ENCODE peak calls at places on chromosomes 16 and 17, in seven cellular contexts. One of them, this sample, is unnamed.

GRCh38 chr17:7969434-7969833 is 33.0 kb upstream of the GUCY2D start:
- DNase-seq in fibroblast of the aortic adventitia: peak
- DNase-seq in ascending aorta: no peak
- DNase-seq in fibroblast of lung: peak
- DNase-seq in foreskin fibroblast: peak
- DNase-seq in colonic mucosa: no peak
- DNase-seq in Peyer's patch: no peak
- DNase-seq in this sample: no peak

GRCh38 chr17:61595418-61595817 is 4.4 kb upstream of the NACA2 start:
- DNase-seq in colonic mucosa: no peak
- DNase-seq in fibroblast of the aortic adventitia: no peak
- DNase-seq in foreskin fibroblast: no peak
- DNase-seq in fibroblast of lung: no peak
- DNase-seq in Peyer's patch: no peak
- DNase-seq in ascending aorta: no peak
- DNase-seq in this sample: no peak

GRCh38 chr17:21036361-21036881 is 6.4 kb downstream of the USP22 start:
- DNase-seq in fibroblast of lung: no peak
- DNase-seq in foreskin fibroblast: peak
- DNase-seq in colonic mucosa: no peak
- DNase-seq in ascending aorta: no peak
- DNase-seq in Peyer's patch: no peak
- DNase-seq in fibroblast of the aortic adventitia: no peak
- DNase-seq in this sample: no peak

GRCh38 chr16:75648265-75649076 is 898 bp downstream of the TERF2IP start:
- DNase-seq in ascending aorta: peak
- DNase-seq in fibroblast of the aortic adventitia: peak
- DNase-seq in Peyer's patch: peak
- DNase-seq in fibroblast of lung: peak
- DNase-seq in colonic mucosa: peak
- DNase-seq in foreskin fibroblast: peak
- DNase-seq in this sample: no peak

GRCh38 chr17:79127534-79128135 is 53.0 kb downstream of the ENGASE start:
- DNase-seq in fibroblast of lung: no peak
- DNase-seq in Peyer's patch: no peak
- DNase-seq in colonic mucosa: no peak
- DNase-seq in fibroblast of the aortic adventitia: no peak
- DNase-seq in ascending aorta: no peak
- DNase-seq in foreskin fibroblast: no peak
- DNase-seq in this sample: no peak

GRCh38 chr16:89420204-89420603 is 70.2 kb downstream of the ANKRD11 start:
- DNase-seq in ascending aorta: no peak
- DNase-seq in fibroblast of the aortic adventitia: no peak
- DNase-seq in foreskin fibroblast: no peak
- DNase-seq in Peyer's patch: no peak
- DNase-seq in colonic mucosa: no peak
- DNase-seq in fibroblast of lung: no peak
- DNase-seq in this sample: no peak

GRCh38 chr16:89506791-89507191 is 1.4 kb upstream of the SPG7 start:
- DNase-seq in ascending aorta: no peak
- DNase-seq in fibroblast of lung: no peak
- DNase-seq in Peyer's patch: no peak
- DNase-seq in colonic mucosa: no peak
- DNase-seq in fibroblast of the aortic adventitia: no peak
- DNase-seq in foreskin fibroblast: peak
- DNase-seq in this sample: no peak

GRCh38 chr17:36209575-36209974 is 1.3 kb upstream of the CCL4L2 start:
- DNase-seq in ascending aorta: no peak
- DNase-seq in Peyer's patch: no peak
- DNase-seq in colonic mucosa: no peak
- DNase-seq in foreskin fibroblast: no peak
- DNase-seq in fibroblast of lung: no peak
- DNase-seq in fibroblast of the aortic adventitia: no peak
- DNase-seq in this sample: no peak

DNA sequence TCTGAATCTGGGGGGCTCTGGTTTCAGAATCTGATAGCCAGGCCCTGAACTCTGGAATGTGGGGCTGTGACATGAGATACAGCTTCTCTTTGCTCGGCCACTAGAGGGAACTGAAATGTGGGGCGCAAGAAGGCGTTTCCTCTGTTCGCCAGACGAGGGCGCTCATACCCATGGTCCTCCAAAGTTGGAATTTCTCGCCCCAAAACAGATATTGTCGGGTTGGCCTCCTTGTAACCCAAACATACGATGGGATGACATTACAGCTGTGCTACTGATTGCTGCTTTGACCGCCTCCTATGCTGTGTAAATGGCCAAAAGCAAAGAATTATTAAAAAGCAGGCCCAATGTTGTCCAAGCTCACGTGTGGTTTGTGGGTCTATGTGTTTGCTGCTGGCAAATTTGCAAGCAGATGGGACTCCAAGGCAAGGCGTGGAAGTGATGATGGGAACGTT is 13.1 kb upstream of the MSI2 start:
- DNase-seq in foreskin fibroblast: peak
- DNase-seq in colonic mucosa: peak
- DNase-seq in Peyer's patch: peak
- DNase-seq in fibroblast of the aortic adventitia: peak
- DNase-seq in fibroblast of lung: peak
- DNase-seq in ascending aorta: no peak
- DNase-seq in this sample: no peak
- TF ChIP-seq CTCF in foreskin fibroblast: peak
- TF ChIP-seq CTCF in colonic mucosa: peak
- TF ChIP-seq CTCF in Peyer's patch: peak
- TF ChIP-seq CTCF in fibroblast of the aortic adventitia: peak
- TF ChIP-seq CTCF in fibroblast of lung: peak
- TF ChIP-seq CTCF in ascending aorta: peak
- TF ChIP-seq CTCF in this sample: peak

GRCh38 chr16:76535-77272 is 1.3 kb upstream of the MPG start:
- DNase-seq in fibroblast of lung: peak
- DNase-seq in fibroblast of the aortic adventitia: peak
- DNase-seq in foreskin fibroblast: peak
- DNase-seq in Peyer's patch: peak
- DNase-seq in ascending aorta: peak
- DNase-seq in colonic mucosa: peak
- DNase-seq in this sample: no peak
- H3K4me3 ChIP-seq in fibroblast of lung: peak
- H3K4me3 ChIP-seq in fibroblast of the aortic adventitia: peak
- H3K4me3 ChIP-seq in foreskin fibroblast: peak
- H3K4me3 ChIP-seq in Peyer's patch: peak
- H3K4me3 ChIP-seq in ascending aorta: peak
- H3K4me3 ChIP-seq in colonic mucosa: peak
- H3K4me3 ChIP-seq in this sample: no peak

GRCh38 chr16:14202697-14203096 is 131.6 kb downstream of the MRTFB start:
- DNase-seq in Peyer's patch: no peak
- DNase-seq in fibroblast of the aortic adventitia: peak
- DNase-seq in ascending aorta: no peak
- DNase-seq in foreskin fibroblast: peak
- DNase-seq in colonic mucosa: no peak
- DNase-seq in fibroblast of lung: peak
- DNase-seq in this sample: no peak
- TF ChIP-seq CTCF in Peyer's patch: peak
- TF ChIP-seq CTCF in fibroblast of the aortic adventitia: peak
- TF ChIP-seq CTCF in ascending aorta: no peak
- TF ChIP-seq CTCF in foreskin fibroblast: no peak
- TF ChIP-seq CTCF in colonic mucosa: peak
- TF ChIP-seq CTCF in fibroblast of lung: no peak
- TF ChIP-seq CTCF in this sample: peak

GRCh38 chr17:29150191-29150590 is 30.0 kb downstream of the MYO18A start:
- DNase-seq in Peyer's patch: peak
- DNase-seq in fibroblast of lung: no peak
- DNase-seq in fibroblast of the aortic adventitia: no peak
- DNase-seq in colonic mucosa: no peak
- DNase-seq in foreskin fibroblast: no peak
- DNase-seq in ascending aorta: no peak
- DNase-seq in this sample: no peak

GRCh38 chr17:29148790-29149430 is 31.3 kb downstream of the MYO18A start:
- DNase-seq in ascending aorta: peak
- DNase-seq in fibroblast of lung: peak
- DNase-seq in Peyer's patch: peak
- DNase-seq in colonic mucosa: peak
- DNase-seq in fibroblast of the aortic adventitia: peak
- DNase-seq in foreskin fibroblast: peak
- DNase-seq in this sample: peak

GRCh38 chr17:29147682-29148081 is 32.5 kb downstream of the MYO18A start:
- DNase-seq in Peyer's patch: no peak
- DNase-seq in fibroblast of the aortic adventitia: no peak
- DNase-seq in fibroblast of lung: no peak
- DNase-seq in foreskin fibroblast: no peak
- DNase-seq in ascending aorta: no peak
- DNase-seq in colonic mucosa: no peak
- DNase-seq in this sample: no peak

GRCh38 chr17:29148257-29148789 is 31.9 kb downstream of the MYO18A start:
- DNase-seq in fibroblast of lung: no peak
- DNase-seq in colonic mucosa: no peak
- DNase-seq in ascending aorta: no peak
- DNase-seq in fibroblast of the aortic adventitia: no peak
- DNase-seq in Peyer's patch: no peak
- DNase-seq in foreskin fibroblast: no peak
- DNase-seq in this sample: no peak

DNA sequence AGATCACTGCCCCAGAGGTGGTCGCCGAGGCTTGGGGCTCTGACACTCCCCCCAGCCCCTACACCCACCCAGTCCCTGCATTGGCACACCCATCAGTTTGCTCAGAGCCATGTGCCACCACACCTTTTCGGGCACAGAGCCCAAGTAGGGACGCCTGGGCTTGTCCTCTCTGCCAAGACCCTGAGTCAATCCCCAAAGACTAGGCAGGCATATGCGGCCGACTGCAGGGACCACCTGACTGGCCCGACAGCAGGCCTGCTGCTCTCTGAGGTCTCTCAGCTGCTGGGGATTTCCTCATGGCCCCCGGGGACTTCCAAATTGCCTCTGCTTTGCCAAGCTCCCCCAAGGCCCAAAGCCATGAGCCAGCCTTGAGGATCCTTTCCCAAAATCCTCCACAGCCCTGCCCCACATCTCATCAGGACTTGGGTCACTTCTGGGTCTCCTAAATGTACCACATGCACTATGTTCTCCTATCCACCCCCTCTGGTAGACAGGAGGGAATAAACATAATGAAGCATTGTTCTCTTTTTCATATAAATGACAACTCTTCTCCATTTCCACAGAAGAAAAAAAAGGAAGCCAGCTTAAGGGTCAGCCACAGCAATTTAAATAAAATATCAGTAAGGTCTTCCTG is 30.6 kb downstream of the MYO18A start:
- DNase-seq in colonic mucosa: peak
- DNase-seq in fibroblast of lung: no peak
- DNase-seq in ascending aorta: no peak
- DNase-seq in fibroblast of the aortic adventitia: peak
- DNase-seq in Peyer's patch: peak
- DNase-seq in foreskin fibroblast: no peak
- DNase-seq in this sample: no peak
- H3K4me3 ChIP-seq in colonic mucosa: peak
- H3K4me3 ChIP-seq in fibroblast of lung: peak
- H3K4me3 ChIP-seq in ascending aorta: peak
- H3K4me3 ChIP-seq in fibroblast of the aortic adventitia: peak
- H3K4me3 ChIP-seq in Peyer's patch: peak
- H3K4me3 ChIP-seq in foreskin fibroblast: peak
- H3K4me3 ChIP-seq in this sample: peak

DNA sequence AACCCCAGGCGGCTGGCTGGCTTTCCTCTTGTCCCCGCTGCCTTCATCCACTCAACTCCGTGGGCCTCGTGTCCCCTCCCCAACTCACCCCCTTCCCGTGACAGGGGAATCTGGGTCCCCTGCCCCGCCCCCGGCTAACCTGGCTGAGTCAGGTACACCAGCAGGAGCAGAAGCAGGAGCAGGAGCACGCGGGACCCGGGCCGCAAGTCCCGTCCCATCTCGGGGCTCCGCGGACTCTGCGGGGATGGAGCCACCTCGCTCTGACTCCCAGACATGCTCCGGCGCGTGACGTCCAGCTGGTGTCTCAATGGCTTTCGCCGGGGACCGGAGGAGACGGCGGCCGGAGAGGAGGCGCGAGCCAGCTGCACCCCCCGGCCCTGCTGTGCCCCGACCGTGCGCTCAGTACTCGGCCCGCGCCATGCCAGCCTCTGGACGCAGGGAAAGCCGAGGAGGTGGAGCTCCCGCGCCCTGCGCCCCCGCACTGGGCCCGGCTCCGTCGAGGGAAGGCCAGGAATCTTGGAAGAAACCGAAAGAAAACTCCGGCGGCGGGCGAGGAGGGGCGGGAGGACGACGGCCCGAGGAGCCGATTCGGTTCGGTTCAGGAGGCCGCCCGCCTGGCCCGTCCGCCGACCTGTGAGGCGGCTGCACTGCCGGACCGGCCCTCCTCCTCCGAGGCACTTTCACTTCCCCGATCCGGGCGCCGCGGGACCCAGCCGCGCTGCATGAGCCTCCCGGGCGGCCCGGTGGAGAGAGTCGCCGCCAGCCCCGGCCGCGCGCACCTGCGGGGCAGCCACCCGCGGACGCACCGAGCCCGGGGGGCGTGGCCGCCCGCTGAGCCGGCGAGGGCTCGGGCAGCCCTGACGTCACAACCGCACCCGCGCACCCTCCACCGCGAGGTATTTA is at the start of the genes CXCL16 and ZMYND15:
- DNase-seq in fibroblast of lung: peak
- DNase-seq in ascending aorta: no peak
- DNase-seq in fibroblast of the aortic adventitia: peak
- DNase-seq in colonic mucosa: peak
- DNase-seq in foreskin fibroblast: peak
- DNase-seq in Peyer's patch: peak
- DNase-seq in this sample: no peak
- TF ChIP-seq CTCF in fibroblast of lung: no peak
- TF ChIP-seq CTCF in ascending aorta: no peak
- TF ChIP-seq CTCF in fibroblast of the aortic adventitia: no peak
- TF ChIP-seq CTCF in colonic mucosa: no peak
- TF ChIP-seq CTCF in foreskin fibroblast: no peak
- TF ChIP-seq CTCF in Peyer's patch: no peak
- TF ChIP-seq CTCF in this sample: no peak

GRCh38 chr16:28537076-28537475 is 1.7 kb downstream of the NUPR1 start:
- DNase-seq in fibroblast of the aortic adventitia: no peak
- DNase-seq in Peyer's patch: no peak
- DNase-seq in fibroblast of lung: no peak
- DNase-seq in colonic mucosa: no peak
- DNase-seq in foreskin fibroblast: no peak
- DNase-seq in ascending aorta: no peak
- DNase-seq in this sample: no peak
- H3K4me3 ChIP-seq in fibroblast of the aortic adventitia: peak
- H3K4me3 ChIP-seq in Peyer's patch: peak
- H3K4me3 ChIP-seq in fibroblast of lung: peak
- H3K4me3 ChIP-seq in colonic mucosa: peak
- H3K4me3 ChIP-seq in foreskin fibroblast: peak
- H3K4me3 ChIP-seq in ascending aorta: peak
- H3K4me3 ChIP-seq in this sample: no peak

DNA sequence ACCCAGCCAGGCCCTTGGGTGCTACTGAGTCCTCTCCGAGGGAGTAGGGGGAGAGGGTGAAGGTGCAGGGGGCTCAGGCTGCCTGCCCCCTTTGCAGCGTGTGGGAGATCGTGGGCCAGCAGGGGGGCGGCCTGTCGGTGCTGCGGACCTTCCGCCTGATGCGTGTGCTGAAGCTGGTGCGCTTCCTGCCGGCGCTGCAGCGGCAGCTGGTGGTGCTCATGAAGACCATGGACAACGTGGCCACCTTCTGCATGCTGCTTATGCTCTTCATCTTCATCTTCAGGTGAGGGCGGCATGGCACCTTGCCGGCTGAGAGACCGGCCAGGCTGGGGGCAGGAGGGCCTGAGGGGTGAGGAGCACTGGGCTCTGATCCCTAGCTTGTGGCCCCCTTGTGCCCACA is 30.8 kb downstream of the CACNA1G start:
- DNase-seq in fibroblast of the aortic adventitia: no peak
- DNase-seq in Peyer's patch: no peak
- DNase-seq in ascending aorta: no peak
- DNase-seq in colonic mucosa: no peak
- DNase-seq in fibroblast of lung: no peak
- DNase-seq in foreskin fibroblast: no peak
- DNase-seq in this sample: no peak
- TF ChIP-seq CTCF in fibroblast of the aortic adventitia: no peak
- TF ChIP-seq CTCF in Peyer's patch: no peak
- TF ChIP-seq CTCF in ascending aorta: no peak
- TF ChIP-seq CTCF in colonic mucosa: no peak
- TF ChIP-seq CTCF in fibroblast of lung: no peak
- TF ChIP-seq CTCF in foreskin fibroblast: no peak
- TF ChIP-seq CTCF in this sample: no peak